ENCODE peak calls at places on chromosomes 7 and 10, in five cellular contexts. One of them, this sample, is unnamed.

GRCh38 chr7:131533151-131533559 is 23.3 kb downstream of the PODXL start:
- DNase-seq in K562: no peak
- DNase-seq in bronchial epithelial cell: no peak
- DNase-seq in AG09319: no peak
- DNase-seq in astrocyte of the spinal cord: no peak
- DNase-seq in this sample: no peak

GRCh38 chr7:114243019-114243507 is 171.6 kb upstream of the FOXP2 start:
- DNase-seq in K562: no peak
- DNase-seq in bronchial epithelial cell: peak
- DNase-seq in AG09319: no peak
- DNase-seq in astrocyte of the spinal cord: peak
- DNase-seq in this sample: no peak

GRCh38 chr10:89576696-89577095 is 41.3 kb upstream of the SLC16A12 start:
- DNase-seq in K562: no peak
- DNase-seq in bronchial epithelial cell: no peak
- DNase-seq in AG09319: no peak
- DNase-seq in astrocyte of the spinal cord: no peak
- DNase-seq in this sample: no peak

GRCh38 chr10:43304079-43304686 is 37.3 kb upstream of the RASGEF1A start:
- DNase-seq in K562: no peak
- DNase-seq in bronchial epithelial cell: no peak
- DNase-seq in AG09319: no peak
- DNase-seq in astrocyte of the spinal cord: no peak
- DNase-seq in this sample: no peak

GRCh38 chr10:78471326-78471722 is 437.7 kb downstream of the RPS24 start:
- DNase-seq in K562: no peak
- DNase-seq in bronchial epithelial cell: no peak
- DNase-seq in AG09319: no peak
- DNase-seq in astrocyte of the spinal cord: no peak
- DNase-seq in this sample: no peak

GRCh38 chr7:46135561-46135960 is 214.5 kb upstream of the IGFBP3 start:
- DNase-seq in K562: no peak
- DNase-seq in bronchial epithelial cell: no peak
- DNase-seq in AG09319: no peak
- DNase-seq in astrocyte of the spinal cord: no peak
- DNase-seq in this sample: no peak

GRCh38 chr7:149409889-149410288 is 51.0 kb downstream of the ZNF777 start:
- DNase-seq in K562: no peak
- DNase-seq in bronchial epithelial cell: no peak
- DNase-seq in AG09319: no peak
- DNase-seq in astrocyte of the spinal cord: no peak
- DNase-seq in this sample: no peak

GRCh38 chr7:48154792-48155413 is 16.4 kb upstream of the ABCA13 start:
- DNase-seq in K562: no peak
- DNase-seq in bronchial epithelial cell: peak
- DNase-seq in AG09319: no peak
- DNase-seq in astrocyte of the spinal cord: peak
- DNase-seq in this sample: peak

GRCh38 chr10:56547163-56547562 is 186.1 kb upstream of the ZWINT start:
- DNase-seq in K562: no peak
- DNase-seq in bronchial epithelial cell: no peak
- DNase-seq in AG09319: no peak
- DNase-seq in astrocyte of the spinal cord: no peak
- DNase-seq in this sample: no peak

GRCh38 chr7:30465342-30466170 is 13.0 kb downstream of the NOD1 start:
- DNase-seq in K562: no peak
- DNase-seq in bronchial epithelial cell: no peak
- DNase-seq in AG09319: no peak
- DNase-seq in astrocyte of the spinal cord: peak
- DNase-seq in this sample: no peak

GRCh38 chr7:1028044-1028770 is 16.1 kb upstream of the GPR146 start:
- DNase-seq in K562: peak
- DNase-seq in bronchial epithelial cell: peak
- DNase-seq in AG09319: peak
- DNase-seq in astrocyte of the spinal cord: peak
- DNase-seq in this sample: peak

GRCh38 chr7:17101207-17101696 is 197.2 kb upstream of the AHR start:
- DNase-seq in K562: no peak
- DNase-seq in bronchial epithelial cell: no peak
- DNase-seq in AG09319: no peak
- DNase-seq in astrocyte of the spinal cord: no peak
- DNase-seq in this sample: no peak

GRCh38 chr7:1705856-1706255 is 35.8 kb downstream of the ELFN1 start:
- DNase-seq in K562: no peak
- DNase-seq in bronchial epithelial cell: no peak
- DNase-seq in AG09319: no peak
- DNase-seq in astrocyte of the spinal cord: no peak
- DNase-seq in this sample: no peak

GRCh38 chr10:15462253-15462885 is 91.3 kb upstream of the FAM171A1 start:
- DNase-seq in K562: no peak
- DNase-seq in bronchial epithelial cell: no peak
- DNase-seq in AG09319: peak
- DNase-seq in astrocyte of the spinal cord: no peak
- DNase-seq in this sample: no peak

GRCh38 chr7:10662982-10663884 is 310.4 kb upstream of the PHF14 start:
- DNase-seq in K562: no peak
- DNase-seq in bronchial epithelial cell: no peak
- DNase-seq in AG09319: no peak
- DNase-seq in astrocyte of the spinal cord: no peak
- DNase-seq in this sample: no peak

GRCh38 chr10:22684707-22685106 is 29.7 kb downstream of the PIP4K2A start:
- DNase-seq in K562: no peak
- DNase-seq in bronchial epithelial cell: no peak
- DNase-seq in AG09319: no peak
- DNase-seq in astrocyte of the spinal cord: no peak
- DNase-seq in this sample: no peak

GRCh38 chr10:71757450-71757918 is 15.8 kb downstream of the VSIR start:
- DNase-seq in K562: no peak
- DNase-seq in bronchial epithelial cell: no peak
- DNase-seq in AG09319: no peak
- DNase-seq in astrocyte of the spinal cord: no peak
- DNase-seq in this sample: no peak

GRCh38 chr10:103888113-103888841 is 29.7 kb downstream of the STN1 start:
- DNase-seq in K562: peak
- DNase-seq in bronchial epithelial cell: peak
- DNase-seq in AG09319: peak
- DNase-seq in astrocyte of the spinal cord: peak
- DNase-seq in this sample: no peak

GRCh38 chr7:79050592-79050991 is 402.9 kb downstream of the MAGI2 start:
- DNase-seq in K562: no peak
- DNase-seq in bronchial epithelial cell: peak
- DNase-seq in AG09319: peak
- DNase-seq in astrocyte of the spinal cord: peak
- DNase-seq in this sample: no peak

GRCh38 chr10:20088302-20088701 is 272.1 kb downstream of the PLXDC2 start:
- DNase-seq in K562: no peak
- DNase-seq in bronchial epithelial cell: no peak
- DNase-seq in AG09319: no peak
- DNase-seq in astrocyte of the spinal cord: no peak
- DNase-seq in this sample: no peak

DNA sequence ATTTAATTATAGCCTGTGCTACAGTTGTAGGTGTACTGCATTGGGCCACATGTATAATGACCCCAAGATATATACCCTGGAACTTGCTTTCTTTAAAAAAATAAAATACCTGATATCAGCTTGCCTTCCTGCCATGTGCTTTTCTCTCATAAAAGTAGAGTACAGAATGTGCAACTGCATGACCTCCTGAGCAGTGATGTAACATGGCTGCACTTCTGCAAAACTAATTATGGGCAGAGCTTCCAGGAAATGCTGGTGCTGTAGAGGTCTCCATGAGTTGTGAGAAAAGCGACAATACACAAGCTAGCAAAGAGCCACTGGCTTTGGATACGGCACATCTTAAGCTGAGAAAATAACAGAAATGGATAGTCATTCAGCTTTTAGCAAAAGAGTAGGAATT is 6.5 kb upstream of the ERLIN1 start:
- DNase-seq in K562: no peak
- DNase-seq in bronchial epithelial cell: no peak
- DNase-seq in AG09319: no peak
- DNase-seq in astrocyte of the spinal cord: no peak
- DNase-seq in this sample: no peak
- TF ChIP-seq CTCF in K562: no peak
- TF ChIP-seq CTCF in bronchial epithelial cell: no peak
- TF ChIP-seq CTCF in AG09319: no peak
- TF ChIP-seq CTCF in astrocyte of the spinal cord: no peak
- TF ChIP-seq CTCF in this sample: no peak

GRCh38 chr7:140638311-140638791 is 2.3 kb downstream of the DENND2A start:
- DNase-seq in K562: no peak
- DNase-seq in bronchial epithelial cell: no peak
- DNase-seq in AG09319: peak
- DNase-seq in astrocyte of the spinal cord: peak
- DNase-seq in this sample: no peak
- TF ChIP-seq CTCF in K562: peak
- TF ChIP-seq CTCF in bronchial epithelial cell: peak
- TF ChIP-seq CTCF in AG09319: peak
- TF ChIP-seq CTCF in astrocyte of the spinal cord: peak
- TF ChIP-seq CTCF in this sample: no peak

DNA sequence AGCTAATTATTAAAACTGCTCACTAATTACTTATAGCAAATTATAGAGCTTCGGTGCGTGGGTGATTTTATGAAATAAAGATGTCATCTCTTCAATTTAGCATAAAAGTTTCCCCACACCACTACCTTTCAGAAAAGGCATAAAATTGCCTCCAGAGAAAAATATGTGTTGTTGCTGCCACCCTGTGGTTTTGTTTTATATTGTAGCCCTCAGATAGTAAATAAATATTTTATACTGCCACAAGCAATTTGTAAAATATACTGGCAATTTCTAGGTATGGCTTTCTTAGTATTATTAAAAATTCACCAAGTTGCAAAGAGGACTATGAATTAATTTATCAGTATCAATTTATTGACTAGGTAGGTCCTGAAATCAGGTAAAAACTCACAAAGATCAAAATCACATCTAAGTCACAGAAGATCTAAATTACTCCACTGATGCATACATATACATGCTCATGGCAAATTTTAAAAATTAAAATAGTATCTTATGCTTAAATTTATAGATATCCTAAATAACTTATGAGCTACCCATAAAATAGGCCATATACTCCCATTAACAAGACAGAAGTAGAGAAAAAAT is 26.5 kb downstream of the ASNS start:
- DNase-seq in K562: no peak
- DNase-seq in bronchial epithelial cell: peak
- DNase-seq in AG09319: no peak
- DNase-seq in astrocyte of the spinal cord: peak
- DNase-seq in this sample: peak
- TF ChIP-seq CTCF in K562: peak
- TF ChIP-seq CTCF in bronchial epithelial cell: peak
- TF ChIP-seq CTCF in AG09319: peak
- TF ChIP-seq CTCF in astrocyte of the spinal cord: peak
- TF ChIP-seq CTCF in this sample: peak

GRCh38 chr7:121395961-121396757 is at the start of gene FAM3C:
- DNase-seq in K562: peak
- DNase-seq in bronchial epithelial cell: peak
- DNase-seq in AG09319: peak
- DNase-seq in astrocyte of the spinal cord: peak
- DNase-seq in this sample: peak

GRCh38 chr7:121397832-121398231 is 1.7 kb upstream of the FAM3C start:
- DNase-seq in K562: no peak
- DNase-seq in bronchial epithelial cell: no peak
- DNase-seq in AG09319: no peak
- DNase-seq in astrocyte of the spinal cord: no peak
- DNase-seq in this sample: no peak

GRCh38 chr7:121395494-121395960 is 581 bp downstream of the FAM3C start:
- DNase-seq in K562: no peak
- DNase-seq in bronchial epithelial cell: peak
- DNase-seq in AG09319: no peak
- DNase-seq in astrocyte of the spinal cord: peak
- DNase-seq in this sample: no peak

GRCh38 chr7:121397346-121397745 is 1.2 kb upstream of the FAM3C start:
- DNase-seq in K562: no peak
- DNase-seq in bronchial epithelial cell: no peak
- DNase-seq in AG09319: no peak
- DNase-seq in astrocyte of the spinal cord: no peak
- DNase-seq in this sample: no peak

DNA sequence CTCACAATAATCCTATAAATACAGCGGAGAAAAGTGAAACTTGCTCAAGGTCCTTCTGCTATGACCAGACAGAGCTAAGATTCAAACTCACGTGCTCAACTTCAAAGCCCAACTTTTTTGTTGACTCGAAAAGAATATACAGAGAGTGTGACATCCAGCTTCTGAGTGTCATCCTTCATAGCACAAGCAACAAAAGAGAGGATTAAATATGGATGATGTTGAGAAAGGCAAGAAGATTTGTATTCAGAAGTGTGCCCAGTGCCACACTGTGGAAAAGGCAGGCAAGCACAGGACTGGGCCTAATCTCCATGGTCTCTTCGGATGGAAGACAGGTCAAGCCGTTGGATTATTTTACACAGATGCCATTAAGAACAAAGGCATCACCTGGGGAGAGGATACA is 2.1 kb upstream of the FAM3C start:
- DNase-seq in K562: no peak
- DNase-seq in bronchial epithelial cell: no peak
- DNase-seq in AG09319: no peak
- DNase-seq in astrocyte of the spinal cord: no peak
- DNase-seq in this sample: no peak
- TF ChIP-seq CTCF in K562: no peak
- TF ChIP-seq CTCF in bronchial epithelial cell: no peak
- TF ChIP-seq CTCF in AG09319: no peak
- TF ChIP-seq CTCF in astrocyte of the spinal cord: peak
- TF ChIP-seq CTCF in this sample: no peak

This sample was measured in endothelial cell.